ENCODE peak calls at places on chromosomes 12 and 14, in six cellular contexts. O is GM12878, P is GM12891, I is HepG2, V is K562, N is H1. C is an unnamed sample.

GRCh38 chr12:112686373-112686772 is 105.2 kb upstream of the RPH3A start:
- DNase-seq in O (no peak), P (no peak), I (no peak), V (no peak), N (no peak), C (no peak)

GRCh38 chr12:92457458-92458195 is 245.2 kb upstream of the PLEKHG7 start:
- DNase-seq in O (no peak), P (no peak), I (no peak), V (no peak), N (no peak), C (no peak)

GRCh38 chr12:14545144-14546124 is 22.2 kb downstream of the PLBD1 start:
- DNase-seq in O (no peak), P (no peak), I (no peak), V (no peak), N (no peak), C (no peak)

GRCh38 chr12:130205531-130205930 is 43.3 kb downstream of the FZD10 start:
- DNase-seq in O (no peak), P (no peak), I (no peak), V (no peak), N (no peak), C (no peak)

GRCh38 chr12:18601962-18602361 is 135.8 kb downstream of the PLCZ1 start:
- DNase-seq in O (no peak), P (no peak), I (no peak), V (no peak), N (no peak), C (no peak)

GRCh38 chr12:53005215-53005985 is 856 bp upstream of the EIF4B start:
- DNase-seq in O (no peak), P (no peak), I (no peak), V (no peak), N (peak), C (no peak)

GRCh38 chr12:31118347-31118830 is 44.7 kb downstream of the DDX11 start:
- DNase-seq in O (no peak), P (no peak), I (no peak), V (peak), N (peak), C (peak)

GRCh38 chr12:19707948-19708409 is 268.7 kb downstream of the AEBP2 start:
- DNase-seq in O (no peak), P (no peak), I (no peak), V (no peak), N (no peak), C (no peak)

GRCh38 chr12:113870035-113870434 is 96.1 kb downstream of the RBM19 start:
- DNase-seq in O (no peak), P (no peak), I (no peak), V (no peak), N (no peak), C (no peak)

GRCh38 chr12:71942259-71942658 is 3.6 kb downstream of the TPH2 start:
- DNase-seq in O (no peak), P (no peak), I (no peak), V (no peak), N (no peak), C (no peak)

GRCh38 chr14:52840916-52841315 is 49.5 kb upstream of the GNPNAT1 start:
- DNase-seq in O (no peak), P (no peak), I (no peak), V (no peak), N (no peak), C (no peak)

GRCh38 chr12:42030588-42030987 is 114.1 kb downstream of the GXYLT1 start:
- DNase-seq in O (no peak), P (no peak), I (no peak), V (no peak), N (no peak), C (no peak)

GRCh38 chr12:17528394-17528793 is 561.6 kb downstream of the RERGL start:
- DNase-seq in O (no peak), P (no peak), I (no peak), V (no peak), N (no peak), C (no peak)

GRCh38 chr12:2259368-2259767 is 206.6 kb downstream of the CACNA1C start:
- DNase-seq in O (no peak), P (no peak), I (no peak), V (no peak), N (no peak), C (no peak)

GRCh38 chr12:122830517-122831214 is 4.6 kb upstream of the HIP1R start:
- DNase-seq in O (no peak), P (no peak), I (no peak), V (peak), N (no peak), C (no peak)

GRCh38 chr12:12560587-12561304 is 1.9 kb downstream of the DUSP16 start:
- DNase-seq in O (peak), P (no peak), I (peak), V (peak), N (no peak), C (no peak)

GRCh38 chr12:12562016-12562483 is 613 bp downstream of the DUSP16 start:
- DNase-seq in O (no peak), P (no peak), I (no peak), V (peak), N (no peak), C (peak)

GRCh38 chr12:12561305-12562015 is 1.2 kb downstream of the DUSP16 start:
- DNase-seq in O (no peak), P (no peak), I (peak), V (no peak), N (peak), C (no peak)

GRCh38 chr12:12563529-12563928 is 866 bp upstream of the DUSP16 start:
- DNase-seq in O (no peak), P (no peak), I (no peak), V (no peak), N (no peak), C (no peak)

GRCh38 chr12:12562585-12563245 is at the start of gene DUSP16:
- DNase-seq in O (peak), P (peak), I (peak), V (peak), N (peak), C (peak)
- TF ChIP-seq POLR2A in O (peak), P (peak), I (peak), V (no peak), N (peak), C (peak)

GRCh38 chr14:53847881-53848280 is 108.7 kb downstream of the BMP4 start:
- DNase-seq in O (no peak), P (no peak), I (no peak), V (no peak), N (no peak), C (no peak)

GRCh38 chr14:53848851-53849250 is 107.8 kb downstream of the BMP4 start:
- DNase-seq in O (no peak), P (no peak), I (no peak), V (no peak), N (no peak), C (no peak)

GRCh38 chr14:53849549-53849948 is 107.1 kb downstream of the BMP4 start:
- DNase-seq in O (no peak), P (no peak), I (no peak), V (no peak), N (no peak), C (no peak)

GRCh38 chr14:53851394-53852056 is 105.1 kb downstream of the BMP4 start:
- DNase-seq in O (no peak), P (no peak), I (peak), V (no peak), N (no peak), C (no peak)

GRCh38 chr14:53850714-53851296 is 105.8 kb downstream of the BMP4 start:
- DNase-seq in O (no peak), P (no peak), I (peak), V (no peak), N (no peak), C (no peak)
- TF ChIP-seq TAF1 in O (no peak), P (no peak), I (no peak), V (no peak), N (no peak), C (no peak)

GRCh38 chr14:24095196-24096068 is 1.3 kb downstream of the PCK2 start:
- DNase-seq in O (peak), P (peak), I (peak), V (peak), N (peak), C (peak)
- TF ChIP-seq POLR2AphosphoS5 in O (peak), P (peak), I (peak), V (peak), N (peak), C (peak)

DNA sequence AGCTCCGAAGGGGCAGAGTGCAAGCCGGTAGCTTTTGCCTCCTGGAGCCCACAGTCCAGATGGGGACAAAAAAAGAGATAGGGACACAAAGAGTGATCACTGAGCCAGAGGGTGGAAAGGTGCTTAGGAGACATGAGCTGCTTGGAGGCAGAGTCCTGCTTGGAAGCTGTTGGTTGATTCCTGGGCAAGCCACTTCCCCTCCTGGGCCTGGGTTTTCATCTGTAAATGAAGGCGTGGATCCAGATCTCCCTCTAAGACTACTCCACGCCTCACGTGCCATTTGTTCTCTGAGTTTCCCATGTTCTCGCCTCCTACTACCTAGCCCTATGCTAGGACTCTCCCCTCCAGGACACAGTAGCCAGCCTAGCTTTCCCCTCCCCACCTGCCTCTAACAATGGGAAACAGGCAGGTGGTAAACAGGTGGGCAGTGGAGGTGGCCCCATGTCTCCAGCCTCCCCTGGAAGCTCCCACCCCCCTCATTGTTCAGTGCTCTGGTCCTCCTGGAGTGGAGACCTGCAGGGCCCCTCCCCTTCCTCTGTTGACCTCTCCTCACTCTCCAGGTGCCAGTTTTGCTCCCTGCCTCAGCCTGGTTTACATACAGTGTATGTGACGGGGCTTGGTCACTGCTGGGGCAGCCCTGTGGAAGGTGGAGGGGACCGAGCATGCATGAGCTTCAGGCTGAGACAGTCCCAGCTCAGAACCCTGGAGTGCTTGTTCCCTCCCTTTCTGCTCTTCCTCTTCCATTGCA is 3.8 kb downstream of the SERPINA3 start:
- DNase-seq in O (no peak), P (no peak), I (no peak), V (no peak), N (no peak), C (no peak)
- TF ChIP-seq POLR2A in O (no peak), P (no peak), I (no peak), V (no peak), N (no peak), C (no peak)

GRCh38 chr14:76115010-76115422 is 36.7 kb upstream of the GPATCH2L start:
- DNase-seq in O (no peak), P (no peak), I (no peak), V (no peak), N (no peak), C (no peak)
- TF ChIP-seq TAF1 in O (no peak), P (no peak), I (no peak), V (no peak), N (no peak), C (no peak)